ENCODE peak calls at places on chromosomes 1 and 21, in five cellular contexts. H is GM23248, A is fibroblast of lung, K is GM12878, R is MM.1S. O is an unnamed sample.

GRCh38 chr1:22829001-22829989 is 118.7 kb downstream of the EPHB2 start:
- DNase-seq in H (peak; percentile 66), A (peak; percentile 62), K (no peak), R (no peak), O (peak; percentile 52)

GRCh38 chr1:25174730-25175612 is 57.3 kb downstream of the SYF2 start:
- DNase-seq in H (no peak), A (no peak), K (no peak), R (no peak), O (no peak)

GRCh38 chr1:45265244-45265643 is 58.8 kb upstream of the ZSWIM5 start:
- DNase-seq in H (no peak), A (no peak), K (no peak), R (no peak), O (no peak)

GRCh38 chr1:202289009-202289408 is 52.7 kb downstream of the UBE2T start:
- DNase-seq in H (no peak), A (no peak), K (no peak), R (no peak), O (no peak)

GRCh38 chr1:15751739-15752138 is 6.9 kb upstream of the FBLIM1 start:
- DNase-seq in H (no peak), A (no peak), K (no peak), R (no peak), O (no peak)

GRCh38 chr1:89041055-89041707 is 18.5 kb upstream of the GBP3 start:
- DNase-seq in H (peak; percentile 76), A (peak; percentile 88), K (peak; percentile 70), R (no peak), O (no peak)

GRCh38 chr1:156661932-156662587 is 15.1 kb downstream of the NES start:
- DNase-seq in H (peak; percentile 66), A (peak; percentile 67), K (no peak), R (peak; percentile 43), O (peak; percentile 57)

GRCh38 chr1:78045600-78045849 is 241 bp upstream of the GIPC2 start:
- DNase-seq in H (no peak), A (no peak), K (no peak), R (no peak), O (no peak)

GRCh38 chr21:44377201-44377921 is 23.9 kb downstream of the TRPM2 start:
- DNase-seq in H (no peak), A (no peak), K (no peak), R (no peak), O (peak; percentile 51)

GRCh38 chr1:147912553-147912952 is 10.0 kb downstream of the GJA8 start:
- DNase-seq in H (no peak), A (no peak), K (no peak), R (no peak), O (no peak)

GRCh38 chr21:15687208-15687607 is 42.6 kb upstream of the USP25 start:
- DNase-seq in H (peak; percentile 61), A (peak; percentile 60), K (no peak), R (no peak), O (no peak)

GRCh38 chr1:171742577-171742922 is 685 bp upstream of the VAMP4 start:
- DNase-seq in H (peak; percentile 81), A (peak; percentile 54), K (no peak), R (peak; percentile 15), O (peak; percentile 65)

GRCh38 chr1:231806623-231807470 is 180.3 kb downstream of the DISC1 start:
- DNase-seq in H (peak; percentile 48), A (no peak), K (no peak), R (peak; percentile 77), O (peak; percentile 81)

GRCh38 chr1:200969726-200970521 is 53.6 kb downstream of the KIF21B start:
- DNase-seq in H (no peak), A (no peak), K (peak; percentile 70), R (no peak), O (no peak)

GRCh38 chr1:32703479-32704291 is 1.1 kb upstream of the SYNC start:
- DNase-seq in H (peak; percentile 94), A (peak; percentile 99), K (no peak), R (no peak), O (peak; percentile 34)

GRCh38 chr1:70509996-70510876 is 99.2 kb downstream of the CTH start:
- DNase-seq in H (peak; percentile 98), A (peak; percentile 89), K (peak; percentile 30), R (peak; percentile 76), O (peak; percentile 74)

GRCh38 chr1:52558941-52559340 is 6.0 kb upstream of the TUT4 start:
- DNase-seq in H (no peak), A (no peak), K (no peak), R (no peak), O (no peak)

GRCh38 chr1:58620926-58621325 is 43.9 kb upstream of the TACSTD2 start:
- DNase-seq in H (no peak), A (no peak), K (no peak), R (no peak), O (no peak)

DNA sequence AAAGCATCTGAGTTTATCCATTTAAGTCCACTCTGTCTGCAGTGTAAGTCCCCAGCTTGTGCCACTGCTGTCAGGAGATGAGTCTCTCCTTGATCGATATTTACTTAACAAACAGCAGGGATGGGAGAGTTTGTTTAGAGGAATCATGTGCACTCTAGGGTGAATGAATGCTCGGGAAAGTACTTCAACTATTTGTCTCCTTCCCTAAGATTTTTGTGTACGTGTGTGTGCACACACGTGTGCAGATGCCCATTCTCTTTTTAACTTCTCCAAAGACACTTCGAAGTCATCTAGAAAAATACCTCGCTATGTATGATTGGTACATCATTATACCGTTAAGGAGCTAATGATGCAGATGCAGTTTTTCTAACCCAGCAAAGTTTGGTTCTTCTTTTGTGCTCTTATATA is 41.2 kb downstream of the PROX1 start:
- DNase-seq in H (no peak), A (no peak), K (no peak), R (no peak), O (no peak)
- H3K4me2 ChIP-seq in H (no peak overlapping the region), A (no peak overlapping the region), K (no peak overlapping the region), R (no peak overlapping the region), O (peak overlapping the region; percentile 59)

GRCh38 chr21:45393021-45393420 is 11.9 kb upstream of the COL18A1 start:
- DNase-seq in H (no peak), A (no peak), K (no peak), R (no peak), O (no peak)
- TF ChIP-seq EZH2 in H (no peak), A (no peak), K (no peak), R (no peak), O (no peak)

GRCh38 chr1:111275079-111275478 is 15.6 kb upstream of the CHIA start:
- DNase-seq in H (peak; percentile 95), A (peak; percentile 85), K (no peak), R (no peak), O (no peak)
- H2AFZ ChIP-seq in H (peak overlapping the region; percentile 66), A (no peak overlapping the region), K (peak overlapping the region; percentile 42), R (no peak overlapping the region), O (no peak overlapping the region)

GRCh38 chr1:74587888-74588287 is 75.5 kb upstream of the LRRC53 start:
- DNase-seq in H (no peak), A (no peak), K (no peak), R (no peak), O (no peak)

GRCh38 chr1:74590288-74590687 is 77.9 kb upstream of the LRRC53 start:
- DNase-seq in H (no peak), A (no peak), K (no peak), R (no peak), O (no peak)

GRCh38 chr1:74583365-74583764 is 71.0 kb upstream of the LRRC53 start:
- DNase-seq in H (no peak), A (no peak), K (no peak), R (peak; percentile 77), O (no peak)

GRCh38 chr1:74584185-74584584 is 71.8 kb upstream of the LRRC53 start:
- DNase-seq in H (peak; percentile 6), A (peak; percentile 24), K (no peak), R (no peak), O (no peak)

DNA sequence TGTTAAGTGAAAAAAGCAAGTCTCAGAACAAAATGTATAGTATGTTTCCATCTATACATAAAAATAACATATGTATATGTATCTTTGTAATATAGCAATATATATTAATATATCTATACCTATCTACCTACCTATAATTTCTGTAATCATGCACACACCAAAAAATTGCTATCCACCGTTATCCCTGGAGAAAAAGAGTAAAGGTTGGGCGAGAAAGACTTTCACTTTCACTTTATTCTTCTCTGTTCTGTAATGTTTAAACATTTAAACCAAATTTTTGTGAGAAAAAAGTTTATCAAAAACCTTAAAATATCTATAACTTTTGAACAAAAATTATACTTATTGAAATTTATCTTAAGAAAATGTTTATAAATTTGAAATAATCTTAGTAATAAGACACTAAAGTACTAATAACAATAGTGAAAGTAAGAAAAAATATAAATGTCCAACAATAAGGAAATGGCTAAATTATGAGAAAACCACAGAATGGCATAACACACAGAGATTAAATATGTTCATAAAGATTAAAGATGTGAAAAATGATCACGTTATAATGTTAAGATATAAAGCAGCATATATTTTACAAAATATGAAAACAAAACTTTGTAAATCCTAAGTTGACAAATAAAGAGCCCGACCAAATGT is 74.0 kb upstream of the LRRC53 start:
- DNase-seq in H (peak; percentile 2), A (no peak), K (no peak), R (no peak), O (no peak)
- H3K4me2 ChIP-seq in H (peak overlapping the region; percentile 29), A (peak overlapping the region; percentile 13), K (peak overlapping the region; percentile 48), R (no peak overlapping the region), O (no peak overlapping the region)

GRCh38 chr21:33026878-33027400 is 1.2 kb downstream of the OLIG2 start:
- DNase-seq in H (peak; percentile 32), A (peak; percentile 25), K (no peak), R (no peak), O (peak; percentile 70)

GRCh38 chr21:33025106-33025470 is 647 bp upstream of the OLIG2 start:
- DNase-seq in H (no peak), A (no peak), K (no peak), R (no peak), O (peak; percentile 81)

GRCh38 chr21:33027401-33028185 is 1.9 kb downstream of the OLIG2 start:
- DNase-seq in H (no peak), A (no peak), K (no peak), R (no peak), O (peak; percentile 62)

GRCh38 chr21:33025471-33026298 is at the start of gene OLIG2:
- DNase-seq in H (no peak), A (peak; percentile 25), K (no peak), R (peak; percentile 66), O (peak; percentile 96)

DNA sequence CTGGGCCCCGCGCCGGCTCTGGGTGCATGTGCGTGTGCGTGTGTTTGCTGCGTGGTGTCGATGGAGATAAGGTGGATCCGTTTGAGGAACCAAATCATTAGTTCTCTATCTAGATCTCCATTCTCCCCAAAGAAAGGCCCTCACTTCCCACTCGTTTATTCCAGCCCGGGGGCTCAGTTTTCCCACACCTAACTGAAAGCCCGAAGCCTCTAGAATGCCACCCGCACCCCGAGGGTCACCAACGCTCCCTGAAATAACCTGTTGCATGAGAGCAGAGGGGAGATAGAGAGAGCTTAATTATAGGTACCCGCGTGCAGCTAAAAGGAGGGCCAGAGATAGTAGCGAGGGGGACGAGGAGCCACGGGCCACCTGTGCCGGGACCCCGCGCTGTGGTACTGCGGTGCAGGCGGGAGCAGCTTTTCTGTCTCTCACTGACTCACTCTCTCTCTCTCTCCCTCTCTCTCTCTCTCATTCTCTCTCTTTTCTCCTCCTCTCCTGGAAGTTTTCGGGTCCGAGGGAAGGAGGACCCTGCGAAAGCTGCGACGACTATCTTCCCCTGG is 644 bp downstream of the OLIG2 start:
- DNase-seq in H (no peak), A (no peak), K (no peak), R (no peak), O (no peak)
- TF ChIP-seq EZH2 in H (no peak), A (peak; percentile 96), K (no peak), R (no peak), O (peak; percentile 98)

O was measured in neural progenitor cell.